ENCODE peak calls at places on chromosomes 11 and 22, in six cellular contexts. X is endothelial cell of umbilical vein; L is cerebellum; M is foreskin fibroblast; Y is AG04449; I is activated CD4-positive, alpha-beta T cell treated with anti-CD3 and anti-CD28 coated beads, Interleukin-2, amount 50 U/mL, for 1 hour. R is an unnamed sample.

GRCh38 chr11:69353696-69354544 is 60.0 kb downstream of the MYEOV start:
- DNase-seq in M (no peak), Y (no peak), X (no peak), I (no peak), L (no peak), R (no peak)

GRCh38 chr11:128380280-128380604 is 207.1 kb downstream of the ETS1 start:
- DNase-seq in I (no peak), Y (no peak), M (no peak), L (no peak), X (no peak), R (no peak)

GRCh38 chr11:130999992-131000770 is 83.9 kb upstream of the SNX19 start:
- DNase-seq in X (peak; percentile 80), I (no peak), L (no peak), M (peak; percentile 94), Y (peak; percentile 55), R (no peak)

GRCh38 chr11:86592047-86592564 is 80.3 kb downstream of the ME3 start:
- DNase-seq in Y (peak; percentile 46), L (no peak), X (peak; percentile 71), M (peak; percentile 84), I (no peak), R (no peak)

GRCh38 chr11:103480421-103480820 is 371.2 kb downstream of the DYNC2H1 start:
- DNase-seq in L (no peak), I (no peak), X (no peak), M (no peak), Y (no peak), R (no peak)

GRCh38 chr22:38469306-38469781 is 1.4 kb downstream of the KDELR3 start:
- DNase-seq in X (no peak), Y (no peak), M (no peak), L (no peak), I (no peak), R (no peak)

GRCh38 chr11:68750197-68750987 is 928 bp downstream of the TESMIN start:
- DNase-seq in L (no peak), X (no peak), I (peak; percentile 3), Y (no peak), M (no peak), R (peak; percentile 60)

GRCh38 chr11:62844154-62844553 is 4.8 kb upstream of the WDR74 start:
- DNase-seq in L (no peak), I (no peak), M (no peak), Y (no peak), X (no peak), R (no peak)

GRCh38 chr11:118921929-118922744 is 3.6 kb downstream of the BCL9L start:
- DNase-seq in Y (no peak), M (peak; percentile 80), L (no peak), I (no peak), X (peak; percentile 40), R (no peak)

GRCh38 chr11:93537022-93537421 is 6.2 kb downstream of the SMCO4 start:
- DNase-seq in Y (no peak), I (no peak), L (peak; percentile 78), X (no peak), M (no peak), R (no peak)

GRCh38 chr11:63961608-63962412 is 12.6 kb upstream of the COX8A start:
- DNase-seq in X (no peak), M (no peak), Y (no peak), L (no peak), I (no peak), R (no peak)

GRCh38 chr11:94537051-94537600 is 6.6 kb upstream of the FUT4 start:
- DNase-seq in X (no peak), L (no peak), Y (peak; percentile 70), M (peak; percentile 36), I (no peak), R (no peak)

GRCh38 chr11:117627259-117627658 is 169.8 kb downstream of the DSCAML1 start:
- DNase-seq in M (no peak), L (no peak), I (no peak), Y (no peak), X (no peak), R (no peak)

GRCh38 chr22:47158457-47158856 is 396.0 kb downstream of the TBC1D22A start:
- DNase-seq in X (no peak), M (no peak), Y (no peak), I (no peak), L (no peak), R (no peak)

GRCh38 chr11:67247946-67248550 is 18.2 kb upstream of the GRK2 start:
- DNase-seq in I (no peak), Y (no peak), L (no peak), X (no peak), M (no peak), R (no peak)

GRCh38 chr11:44456544-44457270 is 108.8 kb upstream of the CD82 start:
- DNase-seq in M (no peak), I (no peak), L (no peak), X (no peak), Y (no peak), R (no peak)

GRCh38 chr11:113871331-113871730 is 4.0 kb downstream of the USP28 start:
- DNase-seq in X (no peak), M (no peak), L (no peak), Y (no peak), I (no peak), R (no peak)

GRCh38 chr22:37121887-37122591 is 12.5 kb upstream of the TMPRSS6 start:
- DNase-seq in M (peak; percentile 10), I (peak; percentile 89), L (no peak), X (peak; percentile 46), Y (no peak), R (no peak)